ENCODE peak calls at places on chromosomes 16 and 17, in eight cellular contexts. K, I, E, W, T, G, N and B are unnamed samples.

GRCh38 chr16:58363746-58364393 is 28.4 kb upstream of the GINS3 start:
- DNase-seq in K (no peak), I (no peak), E (no peak), W (no peak), T (no peak), G (no peak), N (no peak), B (no peak)

GRCh38 chr17:57860414-57860999 is 10.7 kb upstream of the MRPS23 start:
- DNase-seq in K (no peak), I (no peak), E (no peak), W (no peak), T (no peak), G (no peak), N (no peak), B (no peak)

GRCh38 chr17:70320642-70321345 is 151.5 kb downstream of the KCNJ2 start:
- DNase-seq in K (no peak), I (no peak), E (no peak), W (no peak), T (no peak), G (no peak), N (no peak), B (no peak)

GRCh38 chr16:78542419-78542818 is 443.0 kb downstream of the WWOX start:
- DNase-seq in K (no peak), I (no peak), E (no peak), W (no peak), T (no peak), G (no peak), N (no peak), B (no peak)

GRCh38 chr16:58038219-58038641 is 12.7 kb downstream of the MMP15 start:
- DNase-seq in K (no peak), I (no peak), E (no peak), W (no peak), T (no peak), G (no peak), N (no peak), B (no peak)

GRCh38 chr16:83068686-83069085 is 441.9 kb downstream of the CDH13 start:
- DNase-seq in K (peak), I (peak), E (no peak), W (peak), T (no peak), G (no peak), N (peak), B (peak)

GRCh38 chr16:54291107-54291980 is 4.8 kb upstream of the IRX3 start:
- DNase-seq in K (no peak), I (no peak), E (no peak), W (no peak), T (no peak), G (no peak), N (no peak), B (no peak)

GRCh38 chr16:23423496-23424049 is 29.4 kb downstream of the COG7 start:
- DNase-seq in K (no peak), I (peak), E (no peak), W (peak), T (no peak), G (no peak), N (peak), B (peak)

GRCh38 chr17:64115043-64115698 is 14.8 kb downstream of the ERN1 start:
- DNase-seq in K (no peak), I (no peak), E (no peak), W (peak), T (no peak), G (no peak), N (no peak), B (no peak)

GRCh38 chr17:72580321-72581127 is 459.7 kb downstream of the SOX9 start:
- DNase-seq in K (no peak), I (no peak), E (no peak), W (no peak), T (no peak), G (no peak), N (peak), B (no peak)

GRCh38 chr17:62807812-62808575 is at the start of gene MARCHF10:
- DNase-seq in K (no peak), I (peak), E (no peak), W (no peak), T (peak), G (no peak), N (no peak), B (no peak)